ENCODE peak calls at places on chromosomes 12 and 14, in eight cellular contexts. I is neural crest cell, P is HCT116, N is keratinocyte, S is osteocyte, G is GM13977, H is progenitor cell of endocrine pancreas, F is retinal pigment epithelial cell. D is an unnamed sample.

GRCh38 chr12:2244013-2244861 is 191.4 kb downstream of the CACNA1C start:
- DNase-seq in I (no peak), P (peak; percentile 2), N (no peak), S (no peak), G (no peak), H (peak; percentile 44), F (peak; percentile 88), D (no peak)

GRCh38 chr12:46110220-46110700 is 119.9 kb upstream of the SCAF11 start:
- DNase-seq in I (no peak), P (no peak), N (no peak), S (no peak), G (no peak), H (no peak), F (no peak), D (no peak)

GRCh38 chr12:54624316-54625279 is 10.1 kb downstream of the LACRT start:
- DNase-seq in I (no peak), P (no peak), N (no peak), S (no peak), G (no peak), H (no peak), F (no peak), D (no peak)

GRCh38 chr14:104085032-104085888 is at the start of gene ASPG:
- DNase-seq in I (no peak), P (no peak), N (no peak), S (no peak), G (peak; percentile 72), H (no peak), F (no peak), D (peak; percentile 14)

GRCh38 chr14:56310643-56311042 is 192.4 kb downstream of the PELI2 start:
- DNase-seq in I (no peak), P (no peak), N (no peak), S (no peak), G (no peak), H (no peak), F (no peak), D (no peak)

GRCh38 chr12:116673713-116674112 is 64.2 kb downstream of the SPRING1 start:
- DNase-seq in I (no peak), P (peak; percentile 21), N (no peak), S (no peak), G (no peak), H (no peak), F (no peak), D (no peak)

GRCh38 chr12:9331218-9331626 is 123.0 kb upstream of the PZP start:
- DNase-seq in I (peak; percentile 77), P (peak; percentile 21), N (no peak), S (peak; percentile 89), G (peak; percentile 65), H (peak; percentile 88), F (no peak), D (no peak)

GRCh38 chr14:60862283-60862682 is 118.6 kb downstream of the TRMT5 start:
- DNase-seq in I (no peak), P (no peak), N (no peak), S (no peak), G (no peak), H (no peak), F (peak; percentile 79), D (no peak)

GRCh38 chr14:50957296-50957695 is 13.0 kb upstream of the PYGL start:
- DNase-seq in I (no peak), P (no peak), N (no peak), S (no peak), G (no peak), H (no peak), F (no peak), D (no peak)

GRCh38 chr14:30443368-30444007 is 115.5 kb upstream of the G2E3 start:
- DNase-seq in I (no peak), P (peak; percentile 16), N (no peak), S (no peak), G (peak; percentile 9), H (no peak), F (no peak), D (no peak)

GRCh38 chr12:62227091-62227490 is 33.1 kb upstream of the USP15 start:
- DNase-seq in I (no peak), P (no peak), N (no peak), S (no peak), G (no peak), H (no peak), F (no peak), D (no peak)

GRCh38 chr12:113649256-113649830 is 177.7 kb upstream of the LHX5 start:
- DNase-seq in I (no peak), P (no peak), N (no peak), S (no peak), G (no peak), H (no peak), F (no peak), D (no peak)

DNA sequence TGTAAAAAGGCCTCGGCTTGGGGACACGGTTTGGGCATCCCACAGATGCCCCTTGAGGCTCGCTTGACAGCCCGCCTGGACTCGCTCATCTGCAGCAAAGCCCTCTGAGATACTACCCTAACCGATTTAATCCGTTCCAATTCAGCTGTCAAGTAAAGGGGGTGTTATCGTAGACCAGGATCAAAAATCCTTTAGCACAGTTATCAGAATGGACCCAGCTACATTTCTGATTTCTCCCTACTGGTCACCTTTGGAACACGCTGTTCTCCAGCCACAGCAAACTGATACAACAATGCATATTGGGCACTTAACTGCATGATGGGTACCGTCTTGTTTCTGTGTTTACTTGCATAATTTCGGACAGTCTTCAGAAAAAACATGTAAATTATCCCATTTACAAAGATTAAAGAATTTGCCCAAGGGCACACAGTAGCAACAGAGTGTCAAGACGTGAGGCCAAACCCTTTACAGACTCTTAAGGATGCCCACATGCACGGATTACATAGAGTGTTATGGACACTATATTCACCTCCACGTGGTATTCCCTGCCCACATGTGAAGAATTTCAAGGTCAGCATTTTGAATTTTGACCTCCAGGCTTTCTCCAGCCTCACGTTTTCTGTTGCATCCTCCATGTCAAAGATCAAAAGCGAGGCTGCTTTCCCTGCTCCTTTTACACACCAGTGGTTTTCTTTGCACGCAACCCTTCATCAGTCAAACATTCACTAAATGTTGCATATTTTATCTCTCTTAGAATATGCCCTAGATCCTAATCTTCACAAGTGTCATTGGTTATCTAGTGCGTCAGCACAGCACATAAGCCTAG is 3.2 kb upstream of the DUSP6 start:
- DNase-seq in I (no peak), P (no peak), N (no peak), S (no peak), G (no peak), H (no peak), F (no peak), D (no peak)
- TF ChIP-seq CTCF in I (peak; percentile 57), P (no peak), N (peak; percentile 21), S (peak; percentile 43), G (no peak), H (peak; percentile 44), F (peak; percentile 37), D (no peak)

DNA sequence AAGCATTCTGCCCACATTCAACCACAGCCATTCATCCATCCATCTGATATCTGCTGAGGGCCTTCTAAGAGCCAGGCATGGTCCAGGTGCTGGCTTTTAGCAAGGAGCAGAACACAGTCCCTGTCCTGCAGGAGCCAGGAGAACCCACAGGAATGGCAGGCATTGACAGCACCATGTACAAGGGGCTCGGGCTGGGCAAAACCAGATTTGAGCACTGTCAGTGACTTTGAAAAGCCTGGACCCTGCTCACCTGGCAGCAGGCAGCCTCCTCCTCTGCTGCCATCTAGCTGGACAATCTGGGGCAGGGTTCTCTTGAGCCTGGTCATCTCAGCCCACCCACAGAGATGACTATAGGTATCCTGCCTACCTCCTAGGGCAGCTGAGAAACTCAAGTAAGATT is 136.9 kb downstream of the ZFP36L1 start:
- DNase-seq in I (no peak), P (peak; percentile 18), N (no peak), S (peak; percentile 57), G (no peak), H (no peak), F (no peak), D (no peak)
- TF ChIP-seq CTCF in I (no peak), P (peak; percentile 39), N (peak; percentile 17), S (peak; percentile 40), G (peak; percentile 25), H (peak; percentile 19), F (peak; percentile 32), D (no peak)

DNA sequence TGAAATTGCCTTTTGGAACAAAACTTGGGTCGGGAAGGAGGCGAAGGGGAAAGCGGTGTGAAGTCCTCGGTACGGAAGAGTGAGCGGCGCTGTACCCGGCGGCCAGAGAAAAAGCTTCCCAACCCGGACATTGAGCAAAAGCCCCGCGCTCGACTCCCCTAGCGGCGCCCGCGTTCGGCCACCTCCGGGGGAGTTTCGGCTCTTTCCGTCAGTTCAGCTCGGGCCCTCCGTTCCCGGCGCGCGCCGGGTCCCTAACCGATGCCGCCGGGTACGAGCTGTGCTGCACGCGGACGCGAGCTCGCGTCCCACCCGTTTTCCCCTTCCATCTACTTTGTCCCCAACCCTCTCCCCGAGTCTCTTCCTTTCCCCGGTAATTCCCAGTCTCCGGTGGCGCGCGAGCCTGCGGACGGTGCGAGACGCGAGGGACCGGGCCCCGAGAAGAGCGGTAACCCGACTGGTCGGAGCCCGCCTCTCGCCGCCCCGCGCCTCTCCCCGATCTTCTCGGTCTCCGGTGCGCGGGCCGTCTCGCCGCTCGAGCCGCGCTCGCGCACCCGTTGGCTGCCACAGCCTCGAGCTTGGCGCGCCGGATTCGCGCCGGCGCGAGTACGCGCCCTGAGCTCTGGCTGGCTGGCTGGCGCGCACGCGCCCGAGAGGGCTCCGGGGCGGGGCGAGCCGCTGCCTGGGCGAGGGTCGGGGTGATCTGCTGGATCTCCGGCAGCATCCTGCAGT is 446 bp upstream of the SPATS2 start:
- DNase-seq in I (peak; percentile 93), P (peak; percentile 80), N (peak; percentile 56), S (peak; percentile 99), G (peak; percentile 97), H (peak; percentile 98), F (peak; percentile 74), D (peak; percentile 45)
- TF ChIP-seq CTCF in I (peak; percentile 35), P (no peak), N (no peak), S (peak; percentile 44), G (peak; percentile 17), H (peak; percentile 32), F (peak; percentile 23), D (no peak)

GRCh38 chr14:99408971-99409289 is 71.7 kb downstream of the SETD3 start:
- DNase-seq in I (no peak), P (no peak), N (no peak), S (no peak), G (no peak), H (no peak), F (no peak), D (no peak)

GRCh38 chr14:99412122-99413061 is 68.3 kb downstream of the SETD3 start:
- DNase-seq in I (no peak), P (no peak), N (no peak), S (peak; percentile 54), G (no peak), H (no peak), F (no peak), D (no peak)

GRCh38 chr14:99407416-99407815 is 73.2 kb downstream of the SETD3 start:
- DNase-seq in I (no peak), P (no peak), N (no peak), S (no peak), G (no peak), H (no peak), F (no peak), D (no peak)

GRCh38 chr14:99408286-99408970 is 72.2 kb downstream of the SETD3 start:
- DNase-seq in I (no peak), P (no peak), N (no peak), S (no peak), G (no peak), H (no peak), F (no peak), D (no peak)

DNA sequence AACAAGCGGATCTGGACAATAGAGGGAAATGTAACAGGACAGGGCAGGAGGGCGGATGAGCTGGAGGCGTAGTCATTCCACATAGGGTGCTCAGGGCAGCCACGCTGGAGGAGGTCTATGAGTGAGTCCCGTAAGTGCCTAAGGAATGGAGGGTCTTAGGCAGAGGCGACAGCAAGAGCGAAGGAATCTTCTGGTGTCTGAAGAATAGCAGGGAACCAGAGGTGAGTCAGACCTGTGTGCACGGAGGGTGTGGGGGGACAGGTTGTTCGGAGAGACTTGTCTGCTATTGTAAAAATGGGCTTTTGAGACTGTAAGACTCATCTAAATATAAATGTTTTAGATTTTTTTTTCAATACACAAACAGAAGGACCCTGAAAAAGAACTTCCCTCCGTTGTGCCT is 70.6 kb downstream of the SETD3 start:
- DNase-seq in I (no peak), P (no peak), N (no peak), S (no peak), G (no peak), H (no peak), F (no peak), D (no peak)
- TF ChIP-seq CTCF in I (no peak), P (no peak), N (no peak), S (no peak), G (no peak), H (no peak), F (no peak), D (no peak)

D was measured in omental fat pad.